ENCODE peak calls at places on chromosomes 3 and 15, in nine cellular contexts. One of them, this sample, is unnamed. For H3K9me3, the result is how much of the 10 kb centered on the place peaks cover.

GRCh38 chr15:48946088-48946839 is 17.5 kb downstream of the SHC4 start:
- DNase-seq in heart left ventricle: no peak
- DNase-seq in CD4-positive, alpha-beta T cell: no peak
- DNase-seq in endodermal cell: no peak
- DNase-seq in ovary: no peak
- DNase-seq in adrenal gland: no peak
- DNase-seq in IMR-90: peak
- DNase-seq in gastrocnemius medialis: no peak
- DNase-seq in transverse colon: no peak
- DNase-seq in this sample: no peak

GRCh38 chr3:72295276-72295973 is 510.5 kb upstream of the PROK2 start:
- DNase-seq in endodermal cell: no peak
- DNase-seq in CD4-positive, alpha-beta T cell: no peak
- DNase-seq in ovary: no peak
- DNase-seq in transverse colon: no peak
- DNase-seq in heart left ventricle: no peak
- DNase-seq in IMR-90: no peak
- DNase-seq in adrenal gland: no peak
- DNase-seq in gastrocnemius medialis: no peak
- DNase-seq in this sample: no peak

GRCh38 chr3:71998995-71999673 is 214.2 kb upstream of the PROK2 start:
- DNase-seq in endodermal cell: no peak
- DNase-seq in CD4-positive, alpha-beta T cell: no peak
- DNase-seq in gastrocnemius medialis: no peak
- DNase-seq in adrenal gland: no peak
- DNase-seq in IMR-90: peak
- DNase-seq in heart left ventricle: no peak
- DNase-seq in transverse colon: no peak
- DNase-seq in ovary: no peak
- DNase-seq in this sample: no peak

GRCh38 chr15:54556231-54556630 is 578.0 kb downstream of the UNC13C start:
- DNase-seq in gastrocnemius medialis: no peak
- DNase-seq in CD4-positive, alpha-beta T cell: no peak
- DNase-seq in adrenal gland: no peak
- DNase-seq in IMR-90: no peak
- DNase-seq in heart left ventricle: no peak
- DNase-seq in transverse colon: no peak
- DNase-seq in endodermal cell: no peak
- DNase-seq in ovary: no peak
- DNase-seq in this sample: no peak

GRCh38 chr3:10646531-10647335 is 141.3 kb upstream of the ATP2B2 start:
- DNase-seq in CD4-positive, alpha-beta T cell: no peak
- DNase-seq in ovary: no peak
- DNase-seq in adrenal gland: no peak
- DNase-seq in heart left ventricle: no peak
- DNase-seq in transverse colon: no peak
- DNase-seq in endodermal cell: no peak
- DNase-seq in IMR-90: no peak
- DNase-seq in gastrocnemius medialis: no peak
- DNase-seq in this sample: no peak

GRCh38 chr15:84599906-84600305 is 903 bp upstream of the ZSCAN2 start:
- DNase-seq in gastrocnemius medialis: no peak
- DNase-seq in IMR-90: no peak
- DNase-seq in adrenal gland: no peak
- DNase-seq in endodermal cell: peak
- DNase-seq in CD4-positive, alpha-beta T cell: no peak
- DNase-seq in heart left ventricle: no peak
- DNase-seq in ovary: peak
- DNase-seq in transverse colon: no peak
- DNase-seq in this sample: no peak

GRCh38 chr3:8635625-8636024 is 9.0 kb downstream of the SSUH2 start:
- DNase-seq in gastrocnemius medialis: no peak
- DNase-seq in transverse colon: no peak
- DNase-seq in heart left ventricle: no peak
- DNase-seq in ovary: no peak
- DNase-seq in endodermal cell: peak
- DNase-seq in CD4-positive, alpha-beta T cell: no peak
- DNase-seq in IMR-90: no peak
- DNase-seq in adrenal gland: no peak
- DNase-seq in this sample: no peak

GRCh38 chr3:37040231-37040630 is 46.9 kb downstream of the MLH1 start:
- DNase-seq in IMR-90: peak
- DNase-seq in gastrocnemius medialis: no peak
- DNase-seq in endodermal cell: no peak
- DNase-seq in adrenal gland: no peak
- DNase-seq in ovary: no peak
- DNase-seq in heart left ventricle: no peak
- DNase-seq in transverse colon: no peak
- DNase-seq in CD4-positive, alpha-beta T cell: no peak
- DNase-seq in this sample: no peak

GRCh38 chr3:128319741-128320141 is 146.9 kb downstream of the DNAJB8 start:
- DNase-seq in transverse colon: no peak
- DNase-seq in adrenal gland: peak
- DNase-seq in endodermal cell: peak
- DNase-seq in IMR-90: no peak
- DNase-seq in gastrocnemius medialis: peak
- DNase-seq in ovary: peak
- DNase-seq in heart left ventricle: no peak
- DNase-seq in CD4-positive, alpha-beta T cell: no peak
- DNase-seq in this sample: peak

GRCh38 chr3:12148183-12148940 is 10.3 kb downstream of the TIMP4 start:
- DNase-seq in heart left ventricle: peak
- DNase-seq in ovary: no peak
- DNase-seq in gastrocnemius medialis: no peak
- DNase-seq in IMR-90: no peak
- DNase-seq in CD4-positive, alpha-beta T cell: no peak
- DNase-seq in endodermal cell: no peak
- DNase-seq in adrenal gland: peak
- DNase-seq in transverse colon: peak
- DNase-seq in this sample: no peak

GRCh38 chr3:8755564-8756237 is 13.7 kb downstream of the OXTR start:
- DNase-seq in gastrocnemius medialis: no peak
- DNase-seq in IMR-90: no peak
- DNase-seq in endodermal cell: peak
- DNase-seq in adrenal gland: no peak
- DNase-seq in CD4-positive, alpha-beta T cell: no peak
- DNase-seq in heart left ventricle: no peak
- DNase-seq in ovary: no peak
- DNase-seq in transverse colon: no peak
- DNase-seq in this sample: no peak

GRCh38 chr3:85252686-85253085 is 293.9 kb downstream of the CADM2 start:
- DNase-seq in adrenal gland: no peak
- DNase-seq in IMR-90: no peak
- DNase-seq in heart left ventricle: no peak
- DNase-seq in ovary: no peak
- DNase-seq in endodermal cell: no peak
- DNase-seq in gastrocnemius medialis: no peak
- DNase-seq in CD4-positive, alpha-beta T cell: no peak
- DNase-seq in transverse colon: no peak
- DNase-seq in this sample: no peak

GRCh38 chr3:46908294-46908985 is 30.9 kb downstream of the PTH1R start:
- DNase-seq in ovary: peak
- DNase-seq in CD4-positive, alpha-beta T cell: no peak
- DNase-seq in IMR-90: peak
- DNase-seq in transverse colon: no peak
- DNase-seq in endodermal cell: no peak
- DNase-seq in gastrocnemius medialis: no peak
- DNase-seq in adrenal gland: no peak
- DNase-seq in heart left ventricle: peak
- DNase-seq in this sample: peak

DNA sequence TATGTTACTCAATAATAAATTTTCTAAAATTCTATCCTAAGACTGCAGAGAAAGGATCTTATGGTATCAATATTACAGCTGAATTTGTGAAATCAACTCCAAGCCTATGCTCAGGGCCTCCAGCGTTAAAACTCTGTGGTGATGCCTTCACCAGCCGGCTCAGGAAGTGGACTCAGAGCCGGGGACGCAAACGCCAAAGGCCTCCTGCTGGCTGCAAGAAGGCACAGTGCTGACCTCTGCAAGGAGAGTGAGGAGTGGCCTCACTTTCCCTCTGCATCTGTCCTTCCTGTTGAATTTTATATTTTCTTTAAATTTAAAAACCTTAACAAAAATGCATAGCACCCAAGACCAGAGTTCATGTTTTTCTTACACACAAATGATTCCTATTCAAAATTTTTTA is 48.5 kb downstream of the HERC2 start:
- DNase-seq in adrenal gland: no peak
- DNase-seq in transverse colon: no peak
- DNase-seq in heart left ventricle: no peak
- DNase-seq in ovary: no peak
- DNase-seq in endodermal cell: peak
- DNase-seq in CD4-positive, alpha-beta T cell: no peak
- DNase-seq in gastrocnemius medialis: no peak
- DNase-seq in IMR-90: peak
- DNase-seq in this sample: no peak
- TF ChIP-seq CTCF in adrenal gland: peak
- TF ChIP-seq CTCF in transverse colon: no peak
- TF ChIP-seq CTCF in heart left ventricle: no peak
- TF ChIP-seq CTCF in ovary: no peak
- TF ChIP-seq CTCF in endodermal cell: peak
- TF ChIP-seq CTCF in CD4-positive, alpha-beta T cell: no peak
- TF ChIP-seq CTCF in gastrocnemius medialis: no peak
- TF ChIP-seq CTCF in IMR-90: peak
- TF ChIP-seq CTCF in this sample: no peak

GRCh38 chr3:53170325-53171108 is 9.5 kb downstream of the PRKCD start:
- DNase-seq in gastrocnemius medialis: no peak
- DNase-seq in endodermal cell: no peak
- DNase-seq in heart left ventricle: peak
- DNase-seq in CD4-positive, alpha-beta T cell: no peak
- DNase-seq in adrenal gland: no peak
- DNase-seq in IMR-90: no peak
- DNase-seq in ovary: no peak
- DNase-seq in transverse colon: peak
- DNase-seq in this sample: no peak

GRCh38 chr3:53169832-53170324 is 8.9 kb downstream of the PRKCD start:
- DNase-seq in endodermal cell: no peak
- DNase-seq in adrenal gland: no peak
- DNase-seq in heart left ventricle: no peak
- DNase-seq in gastrocnemius medialis: no peak
- DNase-seq in CD4-positive, alpha-beta T cell: no peak
- DNase-seq in IMR-90: no peak
- DNase-seq in ovary: no peak
- DNase-seq in transverse colon: no peak
- DNase-seq in this sample: no peak

GRCh38 chr3:53171109-53171453 is 10.1 kb downstream of the PRKCD start:
- DNase-seq in adrenal gland: no peak
- DNase-seq in transverse colon: no peak
- DNase-seq in heart left ventricle: no peak
- DNase-seq in CD4-positive, alpha-beta T cell: no peak
- DNase-seq in endodermal cell: no peak
- DNase-seq in IMR-90: no peak
- DNase-seq in ovary: no peak
- DNase-seq in gastrocnemius medialis: no peak
- DNase-seq in this sample: no peak

GRCh38 chr3:53173107-53173506 is 12.1 kb downstream of the PRKCD start:
- DNase-seq in IMR-90: no peak
- DNase-seq in ovary: no peak
- DNase-seq in adrenal gland: no peak
- DNase-seq in CD4-positive, alpha-beta T cell: no peak
- DNase-seq in endodermal cell: no peak
- DNase-seq in heart left ventricle: no peak
- DNase-seq in gastrocnemius medialis: no peak
- DNase-seq in transverse colon: no peak
- DNase-seq in this sample: no peak

DNA sequence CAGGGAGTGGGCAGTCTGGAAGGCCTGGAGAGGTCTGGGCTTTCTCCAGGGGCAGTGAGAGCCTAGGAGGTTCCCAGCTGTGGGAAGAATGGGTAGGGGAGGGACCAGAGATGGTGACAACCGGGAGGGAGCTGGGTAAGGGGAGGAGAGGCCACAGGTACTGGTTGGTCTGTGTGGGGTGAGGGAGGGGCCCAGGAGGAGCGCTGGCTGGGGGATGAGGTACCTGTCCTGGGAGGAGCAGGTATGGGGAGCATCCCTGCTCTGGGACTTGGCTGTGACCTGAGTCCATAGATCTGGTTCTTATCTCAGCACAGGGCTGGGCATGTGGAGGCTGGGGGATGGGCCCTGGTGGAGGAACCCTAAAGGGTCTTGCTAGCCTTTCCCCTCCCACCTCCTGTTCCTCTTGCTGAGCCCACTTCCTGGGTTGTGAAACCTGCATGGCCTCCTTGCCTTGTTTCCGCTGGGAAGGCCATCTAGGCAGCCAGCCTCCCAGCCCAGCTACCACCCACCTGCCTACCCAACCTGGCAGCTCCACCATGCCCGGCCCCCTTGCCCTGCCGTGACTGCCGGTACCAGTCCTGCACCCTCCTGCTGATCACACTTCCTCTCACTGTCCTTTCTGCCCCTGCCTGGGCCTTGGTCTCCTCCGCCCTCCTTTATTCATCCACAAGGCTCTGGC is 11.0 kb downstream of the PRKCD start:
- DNase-seq in gastrocnemius medialis: no peak
- DNase-seq in endodermal cell: peak
- DNase-seq in CD4-positive, alpha-beta T cell: no peak
- DNase-seq in ovary: no peak
- DNase-seq in transverse colon: no peak
- DNase-seq in heart left ventricle: no peak
- DNase-seq in adrenal gland: no peak
- DNase-seq in IMR-90: no peak
- DNase-seq in this sample: no peak
- H3K9me3 ChIP-seq in gastrocnemius medialis: under half
- H3K9me3 ChIP-seq in endodermal cell: under half
- H3K9me3 ChIP-seq in CD4-positive, alpha-beta T cell: under half
- H3K9me3 ChIP-seq in ovary: under half
- H3K9me3 ChIP-seq in transverse colon: under half
- H3K9me3 ChIP-seq in heart left ventricle: under half
- H3K9me3 ChIP-seq in adrenal gland: under half
- H3K9me3 ChIP-seq in IMR-90: under half
- H3K9me3 ChIP-seq in this sample: under half

GRCh38 chr3:53729618-53730017 is 116.6 kb downstream of the CHDH start:
- DNase-seq in ovary: no peak
- DNase-seq in heart left ventricle: no peak
- DNase-seq in CD4-positive, alpha-beta T cell: no peak
- DNase-seq in endodermal cell: no peak
- DNase-seq in adrenal gland: no peak
- DNase-seq in IMR-90: no peak
- DNase-seq in transverse colon: no peak
- DNase-seq in gastrocnemius medialis: no peak
- DNase-seq in this sample: no peak
- TF ChIP-seq CTCF in ovary: no peak
- TF ChIP-seq CTCF in heart left ventricle: peak
- TF ChIP-seq CTCF in CD4-positive, alpha-beta T cell: no peak
- TF ChIP-seq CTCF in endodermal cell: peak
- TF ChIP-seq CTCF in adrenal gland: no peak
- TF ChIP-seq CTCF in IMR-90: no peak
- TF ChIP-seq CTCF in transverse colon: peak
- TF ChIP-seq CTCF in gastrocnemius medialis: no peak
- TF ChIP-seq CTCF in this sample: no peak

DNA sequence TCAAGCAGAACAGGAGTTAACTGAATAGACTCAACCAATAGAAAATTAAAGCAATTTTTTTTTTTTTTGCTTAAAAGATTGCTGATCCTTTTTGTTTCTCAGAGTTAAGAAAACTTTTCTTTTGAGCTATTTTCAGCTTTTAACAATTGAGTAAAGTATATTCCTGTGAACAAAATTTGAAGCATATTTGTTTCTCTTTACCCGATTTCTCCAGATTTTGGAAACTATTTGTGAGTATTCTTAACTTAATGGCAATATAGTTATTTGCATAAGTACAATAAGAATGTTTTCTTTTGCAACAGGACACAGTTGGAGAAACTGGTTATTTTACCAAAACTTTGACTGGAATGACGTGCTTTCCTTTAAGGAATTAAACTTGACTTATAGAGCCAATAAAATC is 53.4 kb upstream of the C15orf39 start:
- DNase-seq in ovary: no peak
- DNase-seq in heart left ventricle: no peak
- DNase-seq in endodermal cell: no peak
- DNase-seq in adrenal gland: no peak
- DNase-seq in CD4-positive, alpha-beta T cell: no peak
- DNase-seq in IMR-90: no peak
- DNase-seq in gastrocnemius medialis: no peak
- DNase-seq in transverse colon: no peak
- DNase-seq in this sample: no peak
- H3K9me3 ChIP-seq in ovary: under half
- H3K9me3 ChIP-seq in heart left ventricle: under half
- H3K9me3 ChIP-seq in endodermal cell: half or more
- H3K9me3 ChIP-seq in adrenal gland: under half
- H3K9me3 ChIP-seq in CD4-positive, alpha-beta T cell: under half
- H3K9me3 ChIP-seq in IMR-90: under half
- H3K9me3 ChIP-seq in gastrocnemius medialis: under half
- H3K9me3 ChIP-seq in transverse colon: under half
- H3K9me3 ChIP-seq in this sample: under half

This sample was measured in pancreas.